ENCODE peak calls at places on chromosomes 4 and X, in seven cellular contexts. T is MV-4-11; B is SIG-M5; C is AG04449; K is ACHN; A is activated T-cell treated with anti-CD3 and anti-CD28 coated beads, Interleukin-2, amount 50 U/mL, for 72 hours; N is endodermal cell. X is an unnamed sample.

GRCh38 chr4:185535818-185536729 is 767 bp upstream of the PDLIM3 start:
- DNase-seq in B (no peak), T (no peak), N (no peak), C (no peak), A (no peak), K (no peak), X (no peak)

GRCh38 chrX:110851780-110852179 is 56.2 kb upstream of the CHRDL1 start:
- DNase-seq in N (peak; percentile 45), T (no peak), B (no peak), A (no peak), C (no peak), K (peak; percentile 36), X (no peak)

GRCh38 chrX:25941087-25941486 is 197.1 kb upstream of the MAGEB18 start:
- DNase-seq in N (no peak), C (no peak), T (no peak), B (no peak), A (no peak), K (peak; percentile 49), X (no peak)

GRCh38 chrX:129493643-129494042 is 29.6 kb downstream of the SMARCA1 start:
- DNase-seq in T (no peak), N (no peak), A (no peak), B (no peak), K (no peak), C (no peak), X (no peak)

GRCh38 chrX:16484338-16484737 is 165.6 kb upstream of the S100G start:
- DNase-seq in T (peak; percentile 86), K (peak; percentile 60), B (peak; percentile 49), A (peak; percentile 58), N (no peak), C (peak; percentile 78), X (no peak)

GRCh38 chr4:71382569-71383560 is 44.0 kb downstream of the SLC4A4 start:
- DNase-seq in A (no peak), T (no peak), B (no peak), N (no peak), C (no peak), K (peak; percentile 73), X (no peak)

GRCh38 chrX:136080766-136081165 is 66.6 kb upstream of the FHL1 start:
- DNase-seq in T (no peak), K (no peak), N (no peak), A (no peak), B (no peak), C (no peak), X (no peak)

GRCh38 chr4:27081675-27082579 is 221.3 kb downstream of the STIM2 start:
- DNase-seq in C (no peak), A (no peak), N (peak; percentile 13), T (peak; percentile 9), B (no peak), K (no peak), X (no peak)

GRCh38 chr4:145287351-145287750 is 107.0 kb upstream of the OTUD4 start:
- DNase-seq in A (no peak), C (no peak), N (no peak), B (no peak), K (no peak), T (no peak), X (no peak)

GRCh38 chr4:26454961-26455360 is 35.3 kb downstream of the CCKAR start:
- DNase-seq in A (no peak), C (no peak), K (no peak), B (no peak), N (no peak), T (no peak), X (no peak)

GRCh38 chrX:71650333-71650969 is 16.9 kb upstream of the LOC101059915 start:
- DNase-seq in B (no peak), C (no peak), T (peak; percentile 5), K (no peak), A (peak; percentile 24), N (no peak), X (no peak)

GRCh38 chrX:38326086-38326485 is 1.2 kb downstream of the RPGR start:
- DNase-seq in T (no peak), A (no peak), N (no peak), C (no peak), K (no peak), B (no peak), X (no peak)

GRCh38 chr4:146465628-146466027 is 56.1 kb downstream of the SLC10A7 start:
- DNase-seq in N (no peak), B (no peak), C (no peak), K (no peak), A (no peak), T (no peak), X (no peak)

GRCh38 chr4:83331959-83332358 is 2.7 kb downstream of the HPSE start:
- DNase-seq in T (peak; percentile 49), K (no peak), A (no peak), C (no peak), B (no peak), N (no peak), X (no peak)

GRCh38 chr4:63316633-63317032 is 1092.6 kb downstream of the TECRL start:
- DNase-seq in T (no peak), C (no peak), B (no peak), N (no peak), K (no peak), A (no peak), X (no peak)

GRCh38 chr4:182240161-182241130 is 2.8 kb upstream of the TENM3 start:
- DNase-seq in N (peak; percentile 73), A (no peak), B (no peak), C (peak; percentile 69), T (no peak), K (peak; percentile 83), X (no peak)

GRCh38 chr4:52748432-52748831 is 2.8 kb downstream of the ERVMER34-1 start:
- DNase-seq in A (no peak), N (no peak), C (no peak), T (no peak), K (no peak), B (no peak), X (no peak)

GRCh38 chr4:83219344-83219990 is 65.1 kb downstream of the COQ2 start:
- DNase-seq in N (no peak), A (peak; percentile 86), C (no peak), K (no peak), B (no peak), T (no peak), X (no peak)

GRCh38 chr4:155900402-155900801 is 3.1 kb upstream of the TDO2 start:
- DNase-seq in K (no peak), C (no peak), A (no peak), N (no peak), T (no peak), B (no peak), X (no peak)

GRCh38 chrX:42920752-42921151 is 142.8 kb upstream of the PPP1R2C start:
- DNase-seq in K (no peak), C (no peak), B (no peak), T (no peak), N (no peak), A (no peak), X (no peak)

GRCh38 chr4:52643846-52644245 is 15.3 kb downstream of the USP46 start:
- DNase-seq in T (no peak), N (no peak), B (no peak), C (no peak), K (peak; percentile 62), A (no peak), X (no peak)

GRCh38 chr4:68373513-68373912 is 23.6 kb upstream of the YTHDC1 start:
- DNase-seq in K (no peak), T (no peak), C (no peak), A (peak; percentile 70), N (peak; percentile 92), B (no peak), X (peak; percentile 55)

GRCh38 chr4:80069108-80069836 is 3.8 kb downstream of the ANTXR2 start:
- DNase-seq in C (no peak), K (no peak), B (no peak), A (no peak), N (no peak), T (no peak), X (no peak)

GRCh38 chrX:153828308-153828707 is 2.0 kb downstream of the PDZD4 start:
- DNase-seq in K (no peak), A (no peak), B (no peak), C (no peak), N (no peak), T (no peak), X (no peak)

GRCh38 chrX:13253223-13253622 is 66.6 kb downstream of the ATXN3L start:
- DNase-seq in C (no peak), B (no peak), N (no peak), K (no peak), A (no peak), T (no peak), X (no peak)

GRCh38 chr4:183438458-183439113 is 5.8 kb upstream of the CDKN2AIP start:
- DNase-seq in A (no peak), K (peak; percentile 78), N (no peak), B (no peak), T (no peak), C (no peak), X (no peak)

GRCh38 chr4:98838977-98839618 is 89.8 kb downstream of the EIF4E start:
- DNase-seq in K (peak; percentile 53), T (peak; percentile 51), B (no peak), N (no peak), A (no peak), C (no peak), X (no peak)

GRCh38 chr4:113145519-113146291 is 96.3 kb downstream of the ANK2 start:
- DNase-seq in T (peak; percentile 53), A (no peak), B (no peak), N (peak; percentile 89), K (no peak), C (no peak), X (peak; percentile 25)

GRCh38 chr4:174177536-174177935 is 105.9 kb downstream of the FBXO8 start:
- DNase-seq in K (no peak), N (no peak), C (no peak), B (no peak), T (no peak), A (no peak), X (no peak)

GRCh38 chr4:53100801-53101581 is 238.9 kb downstream of the RASL11B start:
- DNase-seq in N (no peak), A (no peak), B (no peak), T (no peak), K (peak; percentile 28), C (peak; percentile 57), X (no peak)

GRCh38 chrX:17977696-17978095 is 116.6 kb upstream of the RAI2 start:
- DNase-seq in T (no peak), K (no peak), A (no peak), N (no peak), B (no peak), C (no peak), X (no peak)

GRCh38 chr4:112523764-112524505 is 8.0 kb upstream of the NEUROG2 start:
- DNase-seq in C (no peak), A (peak; percentile 90), K (peak; percentile 72), B (no peak), T (no peak), N (peak; percentile 98), X (peak; percentile 75)

GRCh38 chrX:39174761-39175417 is 373.6 kb downstream of the MID1IP1 start:
- DNase-seq in K (no peak), A (peak; percentile 33), B (no peak), C (no peak), T (no peak), N (no peak), X (no peak)

GRCh38 chrX:125004799-125005198 is 314.9 kb upstream of the TEX13C start:
- DNase-seq in C (no peak), N (no peak), B (no peak), T (no peak), A (no peak), K (no peak), X (no peak)

GRCh38 chrX:45003080-45003479 is 130.1 kb downstream of the KDM6A start:
- DNase-seq in N (no peak), K (no peak), A (no peak), C (no peak), T (no peak), B (no peak), X (no peak)

GRCh38 chr4:1997712-1998111 is 11.1 kb downstream of the NELFA start:
- DNase-seq in B (no peak), N (no peak), C (no peak), K (no peak), T (no peak), A (no peak), X (no peak)